ENCODE peak calls at places on chromosomes 4 and X, in nine cellular contexts. R is Calu3, I is cardiac fibroblast, T is GM20000, X is fibroblast of pulmonary artery, J is tibial artery, N is neural crest cell, V is neural progenitor cell, H is GM23338. Q is an unnamed sample.

GRCh38 chr4:6516281-6516680 is 43.9 kb upstream of the PPP2R2C start:
- DNase-seq in I (no peak), H (no peak), X (no peak), T (no peak), J (no peak), R (no peak), N (no peak), V (no peak), Q (no peak)

GRCh38 chr4:2141022-2141761 is 82.1 kb downstream of the NAT8L start:
- DNase-seq in H (no peak), N (no peak), I (no peak), X (no peak), R (no peak), J (no peak), T (no peak), V (no peak), Q (no peak)

GRCh38 chr4:3009422-3009821 is 46.1 kb downstream of the GRK4 start:
- DNase-seq in I (peak; percentile 17), V (peak; percentile 65), H (peak; percentile 68), N (peak; percentile 5), J (no peak), R (peak; percentile 40), X (peak; percentile 16), T (peak; percentile 59), Q (no peak)

GRCh38 chr4:71882113-71882512 is 98.2 kb upstream of the GC start:
- DNase-seq in X (no peak), R (peak; percentile 6), I (no peak), V (no peak), T (no peak), H (peak; percentile 57), N (no peak), J (no peak), Q (no peak)

GRCh38 chr4:156638332-156638731 is 333.3 kb downstream of the PDGFC start:
- DNase-seq in H (peak; percentile 44), N (no peak), V (no peak), T (no peak), X (peak; percentile 66), I (peak; percentile 78), R (no peak), J (no peak), Q (no peak)

GRCh38 chr4:58983887-58984286 is 1873.7 kb upstream of the IGFBP7 start:
- DNase-seq in H (no peak), I (no peak), R (no peak), X (no peak), T (no peak), V (no peak), J (no peak), N (no peak), Q (no peak)

GRCh38 chr4:75511841-75512240 is 2.4 kb downstream of the RCHY1 start:
- DNase-seq in I (no peak), X (no peak), T (no peak), H (peak; percentile 51), R (no peak), V (no peak), N (no peak), J (no peak), Q (no peak)

GRCh38 chrX:83759872-83760271 is 101.1 kb upstream of the CYLC1 start:
- DNase-seq in T (peak; percentile 1), H (peak; percentile 27), X (no peak), J (no peak), I (peak; percentile 8), N (no peak), R (peak; percentile 0), V (peak; percentile 57), Q (no peak)

GRCh38 chr4:157514711-157515110 is 294.2 kb downstream of the GRIA2 start:
- DNase-seq in J (no peak), I (no peak), X (no peak), V (peak; percentile 36), N (no peak), R (no peak), H (peak; percentile 72), T (no peak), Q (no peak)

GRCh38 chrX:49220100-49220499 is 13.0 kb downstream of the CACNA1F start:
- DNase-seq in T (no peak), X (no peak), N (no peak), I (no peak), V (no peak), H (no peak), R (no peak), J (no peak), Q (no peak)

GRCh38 chr4:154082760-154083530 is 294.1 kb upstream of the SFRP2 start:
- DNase-seq in N (peak; percentile 7), R (peak; percentile 18), X (no peak), T (no peak), I (peak; percentile 40), H (peak; percentile 83), V (peak; percentile 69), J (no peak), Q (no peak)

GRCh38 chr4:46648088-46648744 is 258.3 kb upstream of the GABRA2 start:
- DNase-seq in R (peak; percentile 1), N (peak; percentile 21), V (peak; percentile 73), X (peak; percentile 72), J (no peak), H (peak; percentile 87), I (peak; percentile 42), T (peak; percentile 21), Q (no peak)

GRCh38 chrX:46072372-46072771 is 472.8 kb downstream of the ZNF674 start:
- DNase-seq in H (no peak), N (no peak), T (no peak), V (no peak), I (no peak), X (no peak), R (no peak), J (no peak), Q (no peak)

GRCh38 chr4:26067035-26067434 is 153.0 kb downstream of the SMIM20 start:
- DNase-seq in V (no peak), I (no peak), J (no peak), H (no peak), R (no peak), N (no peak), T (no peak), X (no peak), Q (no peak)

GRCh38 chr4:178086324-178086723 is 644.1 kb upstream of the AGA start:
- DNase-seq in I (no peak), R (peak; percentile 2), T (no peak), V (peak; percentile 60), N (no peak), J (no peak), H (peak; percentile 78), X (no peak), Q (no peak)

GRCh38 chr4:136900706-136901105 is 631.6 kb downstream of the PCDH18 start:
- DNase-seq in X (peak; percentile 32), T (no peak), I (peak; percentile 11), N (no peak), R (no peak), V (no peak), J (no peak), H (no peak), Q (no peak)

GRCh38 chr4:8508266-8508665 is 67.7 kb downstream of the TRMT44 start:
- DNase-seq in I (no peak), X (no peak), R (no peak), V (no peak), J (no peak), N (no peak), H (no peak), T (no peak), Q (no peak)

GRCh38 chr4:82780398-82781231 is 18.0 kb downstream of the SCD5 start:
- DNase-seq in N (no peak), I (peak; percentile 68), V (no peak), X (peak; percentile 79), J (peak; percentile 68), R (peak; percentile 87), T (no peak), H (peak; percentile 21), Q (no peak)

DNA sequence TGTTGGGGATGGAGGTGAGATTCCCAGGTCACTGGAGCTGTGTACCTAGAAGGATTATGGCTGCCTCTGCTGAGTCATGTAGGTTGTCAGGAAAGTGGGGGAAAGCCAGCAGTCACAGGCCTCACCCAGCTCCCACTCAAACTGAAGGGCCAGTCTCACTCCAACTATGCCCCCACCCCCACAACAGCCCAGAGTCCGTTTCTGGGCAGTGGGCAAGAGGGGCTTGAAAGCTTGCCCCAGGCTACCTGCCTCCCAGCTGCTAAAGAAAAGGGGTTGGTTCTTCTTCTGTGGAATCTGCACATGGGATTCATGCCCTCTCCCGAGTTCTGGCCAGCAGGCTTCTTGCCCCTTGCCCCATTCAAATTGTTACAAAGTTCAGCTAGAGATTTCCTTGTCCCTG is 116.0 kb upstream of the PGRMC2 start:
- DNase-seq in N (no peak), I (no peak), H (no peak), V (no peak), T (no peak), R (no peak), X (no peak), J (no peak), Q (no peak)
- TF ChIP-seq CTCF in N (no peak), I (no peak), H (no peak), V (no peak), T (no peak), R (no peak), X (no peak), J (no peak), Q (no peak)

DNA sequence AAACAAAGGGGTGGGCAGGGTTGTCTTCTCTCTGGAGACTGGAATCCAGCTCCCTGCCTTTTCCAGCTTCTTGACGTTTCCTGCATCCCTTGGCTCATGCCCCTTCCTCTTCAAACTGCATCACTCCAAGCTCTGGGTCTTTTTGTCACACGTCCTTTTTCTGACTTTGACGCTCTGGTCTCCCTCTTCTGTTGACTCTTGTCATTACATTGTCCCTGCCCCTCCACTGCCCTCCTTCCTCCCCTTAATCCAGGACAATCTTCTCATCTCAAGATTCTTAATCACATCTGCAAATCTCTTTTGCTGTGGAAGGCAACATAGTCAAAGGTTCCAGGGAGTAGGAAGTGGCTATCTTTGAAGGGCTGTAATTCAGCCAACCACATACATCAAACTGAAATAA is 178.3 kb downstream of the TMA16 start:
- DNase-seq in I (no peak), X (no peak), H (peak; percentile 34), R (no peak), T (no peak), J (no peak), N (no peak), V (no peak), Q (no peak)
- TF ChIP-seq CTCF in I (no peak), X (no peak), H (peak; percentile 39), R (no peak), T (no peak), J (no peak), N (no peak), V (no peak), Q (no peak)

GRCh38 chr4:115514675-115515074 is 401.3 kb upstream of the NDST4 start:
- DNase-seq in I (no peak), T (no peak), X (no peak), H (no peak), R (no peak), N (no peak), J (no peak), V (no peak), Q (no peak)
- TF ChIP-seq CTCF in I (no peak), T (no peak), X (no peak), H (no peak), R (no peak), N (no peak), J (no peak), V (no peak), Q (no peak)

GRCh38 chr4:124111411-124111810 is 601.1 kb downstream of the ANKRD50 start:
- DNase-seq in I (no peak), R (no peak), V (no peak), J (no peak), X (peak; percentile 51), T (no peak), N (no peak), H (no peak), Q (no peak)

DNA sequence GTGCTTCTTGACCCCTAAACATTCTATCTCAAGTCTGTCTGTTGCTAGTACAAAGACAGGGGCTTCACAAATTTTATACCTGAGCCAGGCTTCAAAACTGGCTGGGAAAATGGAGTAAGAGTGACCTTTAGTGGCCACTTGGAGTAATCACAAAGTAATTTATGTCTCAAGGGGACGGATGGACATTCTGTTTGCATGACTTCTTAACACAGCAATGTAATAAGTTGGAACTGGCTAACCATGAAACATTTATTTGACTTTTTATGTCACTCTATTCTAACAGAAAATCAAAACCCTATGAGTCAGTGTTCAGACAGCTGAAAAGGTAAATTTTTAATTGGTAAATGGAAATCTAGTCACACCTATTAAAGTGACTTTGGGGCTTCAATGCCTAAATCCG is 600.6 kb downstream of the ANKRD50 start:
- DNase-seq in X (peak; percentile 97), J (no peak), I (peak; percentile 97), R (peak; percentile 13), T (peak; percentile 7), H (peak; percentile 79), N (peak; percentile 16), V (peak; percentile 74), Q (no peak)
- TF ChIP-seq CTCF in X (peak; percentile 64), J (peak; percentile 59), I (peak; percentile 60), R (no peak), T (peak; percentile 23), H (peak; percentile 83), N (peak; percentile 90), V (peak; percentile 78), Q (no peak)

Q was measured in natural killer cell.